ENCODE peak calls at places on chromosomes 16 and 17, in ten cellular contexts. Y, W, C, T, K, B, J, O, P and S are unnamed samples.

GRCh38 chr17:78197147-78197830 is 10.1 kb downstream of the AFMID start:
- DNase-seq in W (no peak), T (no peak), C (no peak), J (no peak), K (no peak), O (no peak), Y (no peak), B (no peak), P (peak), S (no peak)

GRCh38 chr16:88790312-88791150 is 5.5 kb upstream of the PIEZO1 start:
- DNase-seq in J (peak), P (no peak), C (no peak), Y (peak), O (no peak), B (peak), W (no peak), K (no peak), T (no peak), S (no peak)

GRCh38 chr17:58595194-58595792 is 80.9 kb upstream of the MTMR4 start:
- DNase-seq in J (no peak), T (no peak), O (no peak), C (no peak), B (no peak), K (no peak), Y (no peak), P (no peak), W (no peak), S (no peak)

GRCh38 chr17:801660-802059 is 19.5 kb downstream of the MRM3 start:
- DNase-seq in K (no peak), W (no peak), B (no peak), P (no peak), T (no peak), J (no peak), Y (no peak), C (no peak), O (no peak), S (no peak)

GRCh38 chr17:75856062-75856681 is 1.0 kb upstream of the WBP2 start:
- DNase-seq in T (no peak), Y (no peak), B (no peak), W (peak), P (peak), O (no peak), J (peak), K (no peak), C (peak), S (no peak)

GRCh38 chr17:978110-979093 is 1.2 kb downstream of the NXN start:
- DNase-seq in O (no peak), W (no peak), Y (no peak), T (no peak), C (no peak), K (no peak), B (peak), J (peak), P (no peak), S (peak)

GRCh38 chr16:68790130-68790761 is 53.1 kb upstream of the TANGO6 start:
- DNase-seq in O (no peak), Y (no peak), K (no peak), P (no peak), J (peak), B (peak), W (no peak), C (peak), T (no peak), S (peak)

GRCh38 chr16:27795992-27796614 is 246.2 kb downstream of the KATNIP start:
- DNase-seq in T (no peak), J (peak), C (peak), P (no peak), Y (peak), K (peak), W (no peak), B (peak), O (no peak), S (peak)

GRCh38 chr16:29926675-29927522 is 873 bp upstream of the KCTD13 start:
- DNase-seq in K (peak), O (no peak), B (peak), P (peak), T (no peak), C (no peak), W (peak), J (peak), Y (no peak), S (no peak)

GRCh38 chr16:81189100-81189664 is 49.3 kb upstream of the BCO1 start:
- DNase-seq in K (peak), T (no peak), J (peak), C (no peak), B (peak), W (peak), O (no peak), P (peak), Y (no peak), S (no peak)

GRCh38 chr17:44097110-44097810 is 26.2 kb downstream of the HDAC5 start:
- DNase-seq in W (no peak), J (peak), Y (no peak), C (peak), T (no peak), K (no peak), P (no peak), B (no peak), O (no peak), S (no peak)

GRCh38 chr17:74070374-74070773 is 133.1 kb upstream of the RPL38 start:
- DNase-seq in T (no peak), W (no peak), O (no peak), J (no peak), B (no peak), P (no peak), Y (no peak), C (no peak), K (no peak), S (no peak)

GRCh38 chr16:6682142-6682811 is 650.4 kb upstream of the RBFOX1 start:
- DNase-seq in Y (no peak), B (peak), C (peak), W (peak), J (no peak), T (no peak), P (peak), K (peak), O (peak), S (peak)

GRCh38 chr16:57735755-57736418 is at the start of gene KATNB1:
- DNase-seq in J (no peak), C (peak), K (peak), Y (no peak), P (no peak), O (no peak), T (no peak), B (no peak), W (no peak), S (no peak)

GRCh38 chr17:19383681-19384470 is 3.1 kb downstream of the MFAP4 start:
- DNase-seq in W (no peak), J (peak), K (no peak), Y (no peak), P (no peak), C (no peak), B (peak), O (no peak), T (no peak), S (no peak)

GRCh38 chr16:50314665-50315064 is 48.3 kb downstream of the ADCY7 start:
- DNase-seq in Y (peak), O (no peak), W (no peak), P (no peak), K (no peak), B (no peak), T (no peak), J (no peak), C (no peak), S (no peak)

GRCh38 chr17:81509048-81509686 is 3.4 kb downstream of the ACTG1 start:
- DNase-seq in C (peak), T (no peak), J (no peak), P (no peak), K (peak), O (no peak), B (no peak), W (no peak), Y (no peak), S (no peak)

GRCh38 chr17:36525113-36525512 is 9.6 kb downstream of the MYO19 start:
- DNase-seq in Y (no peak), C (peak), W (no peak), K (no peak), B (peak), J (peak), P (no peak), T (no peak), O (no peak), S (no peak)

GRCh38 chr16:30108059-30108855 is 5.1 kb downstream of the GDPD3 start:
- DNase-seq in J (no peak), W (no peak), O (no peak), C (no peak), P (no peak), T (no peak), Y (no peak), B (no peak), K (no peak), S (no peak)

GRCh38 chr17:40854175-40854814 is 12.7 kb downstream of the KRT12 start:
- DNase-seq in O (no peak), K (no peak), T (no peak), B (no peak), J (peak), P (no peak), Y (no peak), C (peak), W (no peak), S (no peak)